ENCODE peak calls at places on chromosome 13, in four cellular contexts. L, Z, F and M are unnamed samples.

GRCh38 chr13:86020350-86021002 is 221.3 kb upstream of the SLITRK6 start:
- DNase-seq in L (no peak), Z (no peak), F (no peak), M (no peak)

GRCh38 chr13:53272873-53273272 is 244.3 kb downstream of the OLFM4 start:
- DNase-seq in L (no peak), Z (no peak), F (no peak), M (no peak)

GRCh38 chr13:20738616-20739015 is 35.1 kb downstream of the IL17D start:
- DNase-seq in L (no peak), Z (no peak), F (no peak), M (peak; percentile 26)

GRCh38 chr13:44142911-44143665 is 230.5 kb upstream of the SERP2 start:
- DNase-seq in L (no peak), Z (no peak), F (no peak), M (no peak)

GRCh38 chr13:33125821-33126570 is 109.8 kb downstream of the KL start:
- DNase-seq in L (peak; percentile 99), Z (peak; percentile 45), F (peak; percentile 64), M (no peak)

GRCh38 chr13:101755228-101755887 is 302.9 kb downstream of the ITGBL1 start:
- DNase-seq in L (no peak), Z (no peak), F (no peak), M (no peak)

GRCh38 chr13:37484056-37484455 is 114.5 kb downstream of the POSTN start:
- DNase-seq in L (no peak), Z (no peak), F (no peak), M (no peak)

GRCh38 chr13:80979035-80979641 is 638.2 kb upstream of the SPRY2 start:
- DNase-seq in L (peak; percentile 57), Z (no peak), F (no peak), M (no peak)

GRCh38 chr13:46903748-46904147 is 6.9 kb upstream of the HTR2A start:
- DNase-seq in L (no peak), Z (no peak), F (no peak), M (no peak)

GRCh38 chr13:26221399-26221720 is 754 bp downstream of the RNF6 start:
- DNase-seq in L (no peak), Z (no peak), F (no peak), M (no peak)

GRCh38 chr13:112506046-112506445 is 81.9 kb downstream of the TUBGCP3 start:
- DNase-seq in L (no peak), Z (no peak), F (no peak), M (no peak)

GRCh38 chr13:73556902-73557301 is 498.1 kb downstream of the KLF5 start:
- DNase-seq in L (no peak), Z (no peak), F (no peak), M (no peak)

GRCh38 chr13:41499452-41499851 is 42.1 kb downstream of the RGCC start:
- DNase-seq in L (no peak), Z (no peak), F (no peak), M (peak; percentile 85)

GRCh38 chr13:42924290-42924803 is 67.7 kb downstream of the EPSTI1 start:
- DNase-seq in L (no peak), Z (no peak), F (no peak), M (no peak)

GRCh38 chr13:98528663-98529064 is 48.2 kb downstream of the STK24 start:
- DNase-seq in L (no peak), Z (no peak), F (no peak), M (no peak)

GRCh38 chr13:55244991-55245644 is 1895.6 kb upstream of the PRR20A start:
- DNase-seq in L (peak; percentile 1), Z (no peak), F (no peak), M (no peak)

GRCh38 chr13:106865706-106866288 is 297.9 kb upstream of the ARGLU1 start:
- DNase-seq in L (no peak), Z (no peak), F (no peak), M (no peak)

GRCh38 chr13:112855859-112856258 is 113.2 kb upstream of the MCF2L start:
- DNase-seq in L (no peak), Z (no peak), F (no peak), M (no peak)

GRCh38 chr13:31461923-31462322 is 262.1 kb downstream of the B3GLCT start:
- DNase-seq in L (no peak), Z (no peak), F (no peak), M (no peak)

GRCh38 chr13:90414691-90415596 is 932.5 kb upstream of the MIR17HG start:
- DNase-seq in L (no peak), Z (no peak), F (no peak), M (no peak)

GRCh38 chr13:38542601-38543000 is 144.3 kb upstream of the FREM2 start:
- DNase-seq in L (no peak), Z (no peak), F (no peak), M (no peak)

GRCh38 chr13:110471833-110472162 is 89.7 kb downstream of the RAB20 start:
- DNase-seq in L (no peak), Z (peak; percentile 25), F (no peak), M (no peak)

GRCh38 chr13:67023088-67023893 is 206.8 kb downstream of the PCDH9 start:
- DNase-seq in L (no peak), Z (peak; percentile 69), F (no peak), M (no peak)

GRCh38 chr13:36712785-36713184 is 39.0 kb downstream of the SERTM1 start:
- DNase-seq in L (no peak), Z (no peak), F (peak; percentile 22), M (no peak)

GRCh38 chr13:69418319-69418718 is 689.3 kb upstream of the ATXN8OS start:
- DNase-seq in L (no peak), Z (no peak), F (no peak), M (no peak)

GRCh38 chr13:95644611-95645052 is at the start of gene DZIP1:
- DNase-seq in L (peak; percentile 75), Z (peak; percentile 37), F (peak; percentile 88), M (no peak)

GRCh38 chr13:23586336-23586735 is 16.1 kb downstream of the TNFRSF19 start:
- DNase-seq in L (no peak), Z (no peak), F (no peak), M (no peak)

GRCh38 chr13:98182153-98182552 is 5.1 kb upstream of the RNF113B start:
- DNase-seq in L (no peak), Z (no peak), F (no peak), M (no peak)

GRCh38 chr13:80923907-80924306 is 583.0 kb upstream of the SPRY2 start:
- DNase-seq in L (no peak), Z (no peak), F (no peak), M (no peak)

GRCh38 chr13:33351324-33351723 is 65.8 kb upstream of the STARD13 start:
- DNase-seq in L (no peak), Z (no peak), F (no peak), M (no peak)

GRCh38 chr13:100837611-100838010 is 163.0 kb upstream of the TMTC4 start:
- DNase-seq in L (no peak), Z (no peak), F (no peak), M (no peak)

GRCh38 chr13:19927117-19927734 is 31.3 kb upstream of the ZMYM2 start:
- DNase-seq in L (peak; percentile 21), Z (no peak), F (no peak), M (no peak)

GRCh38 chr13:33740134-33740538 is 77.8 kb upstream of the RFC3 start:
- DNase-seq in L (no peak), Z (no peak), F (no peak), M (no peak)

GRCh38 chr13:39038569-39038898 is 278 bp downstream of the NHLRC3 start:
- DNase-seq in L (peak; percentile 17), Z (no peak), F (no peak), M (no peak)

GRCh38 chr13:52983836-52984235 is 44.8 kb upstream of the OLFM4 start:
- DNase-seq in L (no peak), Z (no peak), F (no peak), M (no peak)

GRCh38 chr13:29502391-29503008 is 93.0 kb downstream of the SLC7A1 start:
- DNase-seq in L (no peak), Z (no peak), F (no peak), M (no peak)

GRCh38 chr13:101565327-101565726 is 112.9 kb downstream of the ITGBL1 start:
- DNase-seq in L (no peak), Z (no peak), F (no peak), M (no peak)

GRCh38 chr13:99416411-99417121 is 84.7 kb upstream of the TM9SF2 start:
- DNase-seq in L (no peak), Z (no peak), F (no peak), M (no peak)

GRCh38 chr13:99151516-99151915 is 49.1 kb upstream of the UBAC2 start:
- DNase-seq in L (no peak), Z (no peak), F (no peak), M (no peak)

DNA sequence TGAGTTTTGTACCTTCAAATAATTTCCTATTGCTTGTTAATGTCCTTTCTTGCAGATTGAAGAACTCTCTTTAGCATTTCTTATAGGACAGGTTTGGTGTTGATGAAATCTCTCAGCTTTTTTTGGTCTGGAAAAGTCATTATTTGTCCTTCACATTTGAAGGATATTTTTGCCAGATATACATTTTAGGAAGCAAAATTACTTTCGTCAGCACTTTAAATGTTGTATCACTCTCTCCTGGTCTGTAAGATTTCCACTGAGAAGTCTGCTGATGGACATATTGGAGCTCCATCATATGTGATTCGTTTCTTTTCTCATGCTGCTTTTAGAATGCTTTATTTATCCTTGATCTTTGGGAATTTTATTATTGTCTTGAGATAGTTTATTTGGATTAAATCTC is 105.5 kb downstream of the TNFSF13B start:
- DNase-seq in L (no peak), Z (no peak), F (no peak), M (no peak)
- TF ChIP-seq POLR2A in L (no peak), Z (no peak), F (no peak), M (no peak)

GRCh38 chr13:113862766-113863510 is 938 bp downstream of the GAS6 start:
- DNase-seq in L (no peak), Z (peak; percentile 72), F (peak; percentile 63), M (no peak)
- TF ChIP-seq POLR2A in L (no peak), Z (no peak), F (no peak), M (peak; percentile 25)

GRCh38 chr13:49108204-49108603 is 111.9 kb upstream of the MLNR start:
- DNase-seq in L (no peak), Z (no peak), F (no peak), M (no peak)

GRCh38 chr13:49112782-49113525 is 107.2 kb upstream of the MLNR start:
- DNase-seq in L (no peak), Z (no peak), F (no peak), M (no peak)

GRCh38 chr13:49113526-49114286 is 106.4 kb upstream of the MLNR start:
- DNase-seq in L (peak; percentile 22), Z (no peak), F (no peak), M (no peak)

GRCh38 chr13:49110122-49110831 is 109.9 kb upstream of the MLNR start:
- DNase-seq in L (peak; percentile 92), Z (peak; percentile 70), F (peak; percentile 68), M (peak; percentile 94)
- TF ChIP-seq POLR2A in L (peak; percentile 68), Z (no peak), F (no peak), M (no peak)

GRCh38 chr13:27455331-27455855 is 5.0 kb upstream of the MTIF3 start:
- DNase-seq in L (no peak), Z (no peak), F (no peak), M (no peak)
- TF ChIP-seq POLR2A in L (no peak), Z (no peak), F (no peak), M (no peak)